ENCODE peak calls at places on chromosomes 16 and 17, in six cellular contexts. O is HFF-Myc, Z is tibial nerve, S is WTC11, W is cardiac muscle cell, D is fibroblast of mammary gland. M is an unnamed sample.

GRCh38 chr16:73187163-73187562 is 139.2 kb upstream of the ZFHX3 start:
- DNase-seq in O (no peak), Z (no peak), S (no peak), W (no peak), D (no peak), M (no peak)

GRCh38 chr17:48162946-48163506 is 55.5 kb downstream of the SNX11 start:
- DNase-seq in O (no peak), Z (no peak), S (no peak), W (peak; percentile 32), D (no peak), M (no peak)

GRCh38 chr17:21019976-21020575 is 22.7 kb downstream of the USP22 start:
- DNase-seq in O (no peak), Z (no peak), S (no peak), W (peak; percentile 54), D (peak; percentile 49), M (no peak)

GRCh38 chr17:42950044-42950783 is 14.0 kb downstream of the AARSD1 start:
- DNase-seq in O (no peak), Z (no peak), S (no peak), W (no peak), D (peak; percentile 3), M (no peak)

GRCh38 chr17:8001976-8002645 is at the start of gene GUCY2D:
- DNase-seq in O (no peak), Z (no peak), S (no peak), W (no peak), D (no peak), M (no peak)

GRCh38 chr16:67862623-67863583 is 9.9 kb upstream of the EDC4 start:
- DNase-seq in O (no peak), Z (peak; percentile 51), S (no peak), W (peak; percentile 60), D (peak; percentile 89), M (no peak)

GRCh38 chr16:10601444-10602401 is 21.3 kb upstream of the EMP2 start:
- DNase-seq in O (no peak), Z (no peak), S (no peak), W (no peak), D (no peak), M (no peak)

GRCh38 chr16:80602894-80603293 is 62.1 kb downstream of the DYNLRB2 start:
- DNase-seq in O (no peak), Z (no peak), S (no peak), W (no peak), D (no peak), M (peak; percentile 8)

GRCh38 chr16:67216612-67217490 is 10.1 kb upstream of the TMEM208 start:
- DNase-seq in O (no peak), Z (no peak), S (no peak), W (peak; percentile 44), D (no peak), M (no peak)

GRCh38 chr17:27667656-27668487 is 36.9 kb downstream of the LGALS9 start:
- DNase-seq in O (no peak), Z (no peak), S (no peak), W (no peak), D (no peak), M (no peak)

GRCh38 chr16:58366247-58367031 is 25.8 kb upstream of the GINS3 start:
- DNase-seq in O (peak; percentile 25), Z (no peak), S (no peak), W (peak; percentile 28), D (peak; percentile 91), M (no peak)

GRCh38 chr17:19327039-19327776 is 35.3 kb downstream of the B9D1 start:
- DNase-seq in O (no peak), Z (no peak), S (peak; percentile 8), W (peak; percentile 82), D (peak; percentile 76), M (no peak)

GRCh38 chr16:12697437-12697836 is 106.2 kb downstream of the CPPED1 start:
- DNase-seq in O (no peak), Z (no peak), S (no peak), W (no peak), D (no peak), M (no peak)

GRCh38 chr16:58306327-58306726 is 11.5 kb upstream of the PRSS54 start:
- DNase-seq in O (no peak), Z (no peak), S (peak; percentile 36), W (peak; percentile 56), D (peak; percentile 53), M (no peak)

GRCh38 chr17:57578608-57578990 is 166.5 kb downstream of the CCDC182 start:
- DNase-seq in O (no peak), Z (no peak), S (no peak), W (peak; percentile 70), D (peak; percentile 65), M (no peak)

GRCh38 chr16:56610017-56610608 is 1.7 kb downstream of the MT2A start:
- DNase-seq in O (no peak), Z (no peak), S (no peak), W (peak; percentile 85), D (peak; percentile 98), M (no peak)

GRCh38 chr16:84241778-84242177 is 2.0 kb upstream of the KCNG4 start:
- DNase-seq in O (no peak), Z (no peak), S (no peak), W (no peak), D (no peak), M (no peak)

GRCh38 chr17:77002103-77003045 is 134.2 kb downstream of the MGAT5B start:
- DNase-seq in O (peak; percentile 11), Z (no peak), S (no peak), W (peak; percentile 66), D (peak; percentile 69), M (no peak)

GRCh38 chr16:84245933-84246678 is 6.3 kb upstream of the KCNG4 start:
- DNase-seq in O (no peak), Z (no peak), S (no peak), W (no peak), D (no peak), M (no peak)

GRCh38 chr17:180380-181212 is 854 bp downstream of the DOC2B start:
- DNase-seq in O (no peak), Z (no peak), S (no peak), W (no peak), D (no peak), M (no peak)

GRCh38 chr17:81558941-81559806 is 7.0 kb upstream of the FAAP100 start:
- DNase-seq in O (no peak), Z (no peak), S (peak; percentile 63), W (no peak), D (no peak), M (no peak)
- TF ChIP-seq CTCF in O (no peak), Z (no peak), S (no peak), W (peak; percentile 36), D (peak; percentile 11), M (peak; percentile 46)

GRCh38 chr16:5415123-5415522 is 317.5 kb upstream of the EEF2KMT start:
- DNase-seq in O (no peak), Z (no peak), S (no peak), W (no peak), D (no peak), M (no peak)
- TF ChIP-seq CTCF in O (no peak), Z (no peak), S (no peak), W (no peak), D (no peak), M (no peak)

GRCh38 chr16:8396463-8396862 is 193.8 kb downstream of the TMEM114 start:
- DNase-seq in O (no peak), Z (no peak), S (no peak), W (no peak), D (no peak), M (no peak)
- TF ChIP-seq CTCF in O (no peak), Z (no peak), S (no peak), W (no peak), D (no peak), M (no peak)

GRCh38 chr16:14284930-14285541 is 213.9 kb downstream of the MRTFB start:
- DNase-seq in O (no peak), Z (no peak), S (peak; percentile 68), W (peak; percentile 76), D (peak; percentile 71), M (peak; percentile 88)
- TF ChIP-seq CTCF in O (peak; percentile 45), Z (peak; percentile 42), S (no peak), W (peak; percentile 37), D (peak; percentile 44), M (peak; percentile 61)

GRCh38 chr16:46690281-46691178 is 1.1 kb downstream of the ORC6 start:
- DNase-seq in O (no peak), Z (no peak), S (no peak), W (peak; percentile 51), D (peak; percentile 51), M (no peak)
- TF ChIP-seq CTCF in O (no peak), Z (no peak), S (no peak), W (no peak), D (no peak), M (no peak)